ENCODE peak calls at places on chromosomes 3 and 15, in ten cellular contexts. M is AG10803; D is dorsolateral prefrontal cortex; I is LNCaP clone FGC; J is heart right ventricle; W is colonic mucosa; E is CD8-positive, alpha-beta T cell; L is IMR-90; G is effector memory CD4-positive, alpha-beta T cell; Z is left ventricle myocardium inferior. X is an unnamed sample.

GRCh38 chr3:197599089-197599765 is 43.5 kb upstream of the BDH1 start:
- DNase-seq in L (peak), W (peak), J (peak), Z (peak), E (peak), I (peak), M (peak), G (peak), D (peak), X (peak)

GRCh38 chr15:90086868-90087268 is 15.4 kb downstream of the IDH2 start:
- DNase-seq in W (peak), D (no peak), E (peak), Z (no peak), J (no peak), M (peak), I (no peak), G (no peak), L (peak), X (peak)

GRCh38 chr3:80035021-80035420 is 267.2 kb upstream of the ROBO1 start:
- DNase-seq in J (no peak), L (no peak), M (no peak), W (no peak), Z (no peak), D (no peak), E (no peak), I (no peak), G (no peak), X (no peak)

GRCh38 chr15:70324001-70324974 is 226.6 kb upstream of the TLE3 start:
- DNase-seq in E (no peak), W (peak), J (no peak), G (no peak), Z (no peak), I (peak), D (no peak), M (peak), L (peak), X (no peak)

GRCh38 chr3:59006791-59007517 is 42.9 kb downstream of the CFAP20DC start:
- DNase-seq in E (no peak), I (no peak), G (no peak), D (no peak), J (peak), M (peak), W (no peak), Z (peak), L (peak), X (no peak)

GRCh38 chr3:74390121-74390870 is 224.2 kb downstream of the CNTN3 start:
- DNase-seq in D (no peak), W (no peak), I (no peak), M (peak), L (no peak), J (no peak), G (no peak), E (no peak), Z (no peak), X (no peak)

GRCh38 chr3:70110066-70110465 is 110.5 kb downstream of the SAMMSON start:
- DNase-seq in L (no peak), Z (no peak), M (no peak), G (no peak), D (no peak), W (no peak), I (no peak), J (no peak), E (no peak), X (no peak)

GRCh38 chr15:57440799-57441198 is 64.5 kb downstream of the CGNL1 start:
- DNase-seq in M (peak), D (no peak), Z (no peak), L (peak), G (no peak), W (no peak), I (no peak), E (no peak), J (no peak), X (no peak)

GRCh38 chr3:193773266-193774183 is 180.5 kb downstream of the OPA1 start:
- DNase-seq in Z (no peak), W (no peak), D (no peak), E (no peak), G (no peak), J (no peak), L (no peak), M (no peak), I (no peak), X (no peak)

GRCh38 chr3:24678441-24678865 is 183.8 kb upstream of the THRB start:
- DNase-seq in J (no peak), W (no peak), M (peak), G (no peak), Z (no peak), I (no peak), D (no peak), L (peak), E (no peak), X (peak)

GRCh38 chr15:57251941-57252340 is 124.4 kb upstream of the CGNL1 start:
- DNase-seq in M (peak), L (peak), J (no peak), W (no peak), G (no peak), E (no peak), Z (no peak), I (no peak), D (no peak), X (no peak)

GRCh38 chr3:138479355-138479964 is 45.0 kb downstream of the ESYT3 start:
- DNase-seq in M (peak), G (no peak), J (no peak), I (no peak), Z (no peak), W (peak), D (no peak), E (no peak), L (peak), X (peak)

GRCh38 chr15:75151214-75152128 is 50.2 kb upstream of the C15orf39 start:
- DNase-seq in L (no peak), G (no peak), J (no peak), Z (no peak), D (no peak), I (no peak), M (no peak), E (no peak), W (no peak), X (no peak)

GRCh38 chr3:115658337-115659181 is 35.2 kb downstream of the GAP43 start:
- DNase-seq in E (peak), I (no peak), W (peak), J (peak), M (peak), Z (peak), D (peak), L (peak), G (peak), X (peak)

GRCh38 chr3:44842376-44842775 is 19.3 kb upstream of the TMEM42 start:
- DNase-seq in G (no peak), E (no peak), M (no peak), I (no peak), Z (no peak), D (no peak), J (no peak), L (no peak), W (no peak), X (no peak)

GRCh38 chr15:51299187-51300015 is 39.0 kb downstream of the CYP19A1 start:
- DNase-seq in M (no peak), J (no peak), L (no peak), W (no peak), Z (no peak), E (no peak), I (no peak), D (no peak), G (no peak), X (no peak)

GRCh38 chr3:129605593-129606521 is 619 bp downstream of the PLXND1 start:
- DNase-seq in D (no peak), Z (peak), E (peak), I (no peak), J (peak), W (no peak), M (peak), G (no peak), L (peak), X (peak)

GRCh38 chr15:38565287-38565670 is 665 bp upstream of the RASGRP1 start:
- DNase-seq in I (no peak), L (no peak), M (no peak), D (no peak), G (no peak), E (no peak), J (no peak), Z (no peak), W (no peak), X (no peak)

GRCh38 chr3:167163580-167163979 is 216.5 kb downstream of the ZBBX start:
- DNase-seq in J (no peak), Z (no peak), I (no peak), D (no peak), W (no peak), G (no peak), E (no peak), L (no peak), M (no peak), X (no peak)

GRCh38 chr3:118803096-118803476 is 231.6 kb downstream of the IGSF11 start:
- DNase-seq in G (no peak), D (no peak), E (no peak), I (no peak), M (no peak), Z (no peak), J (no peak), W (no peak), L (no peak), X (no peak)

GRCh38 chr3:11711826-11712225 is 68.1 kb upstream of the VGLL4 start:
- DNase-seq in E (no peak), I (no peak), Z (no peak), W (no peak), L (no peak), M (peak), J (no peak), D (peak), G (no peak), X (no peak)

GRCh38 chr3:178275793-178276192 is 260.4 kb upstream of the KCNMB2 start:
- DNase-seq in M (peak), L (no peak), Z (no peak), D (no peak), G (no peak), E (no peak), W (no peak), I (no peak), J (no peak), X (no peak)

GRCh38 chr15:67641453-67641852 is 99.0 kb downstream of the MAP2K5 start:
- DNase-seq in M (no peak), Z (no peak), I (no peak), L (no peak), J (no peak), D (no peak), E (no peak), W (no peak), G (no peak), X (no peak)

GRCh38 chr3:17014734-17015133 is 130.0 kb downstream of the PLCL2 start:
- DNase-seq in J (no peak), D (no peak), M (no peak), Z (no peak), E (no peak), G (no peak), W (no peak), L (no peak), I (no peak), X (no peak)

GRCh38 chr3:119647177-119647576 is 13.2 kb downstream of the POPDC2 start:
- DNase-seq in D (no peak), J (no peak), L (no peak), G (no peak), Z (no peak), I (no peak), M (no peak), W (no peak), E (no peak), X (no peak)

DNA sequence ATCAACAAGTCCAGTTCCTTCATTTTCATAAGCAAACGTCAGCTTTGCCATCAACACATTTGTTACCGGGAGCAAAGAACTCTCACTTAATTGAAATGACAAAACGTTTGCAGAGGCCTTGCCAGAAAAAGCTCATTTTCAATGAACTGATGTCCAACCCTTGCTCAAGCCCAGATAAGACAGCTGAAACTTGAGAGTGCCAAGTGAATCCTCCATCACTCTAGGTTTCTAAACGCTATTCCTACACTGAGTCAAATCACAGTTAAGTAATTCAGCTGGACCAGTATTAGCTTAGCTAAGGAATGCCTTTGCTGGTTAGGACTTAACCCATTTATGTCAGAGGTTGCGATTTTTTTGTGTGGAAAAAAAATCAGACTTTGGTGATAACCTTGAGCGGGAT is 11.5 kb downstream of the CHSY1 start:
- DNase-seq in E (no peak), J (no peak), M (peak), L (peak), D (no peak), G (no peak), I (no peak), W (no peak), Z (no peak), X (no peak)
- H3K4me3 ChIP-seq in E (no peak), J (no peak), M (no peak), L (no peak), D (no peak), G (no peak), I (no peak), W (no peak), Z (no peak), X (no peak)

GRCh38 chr3:100994809-100995208 is 1.6 kb upstream of the ABI3BP start:
- DNase-seq in W (no peak), E (no peak), L (no peak), J (no peak), I (no peak), G (no peak), D (no peak), M (no peak), Z (no peak), X (no peak)

GRCh38 chr3:100988080-100988479 is 5.1 kb downstream of the ABI3BP start:
- DNase-seq in D (no peak), L (no peak), I (peak), W (no peak), J (no peak), M (no peak), Z (no peak), E (no peak), G (no peak), X (no peak)

GRCh38 chr3:100994187-100994586 is 966 bp upstream of the ABI3BP start:
- DNase-seq in L (no peak), J (no peak), G (no peak), D (no peak), E (no peak), M (no peak), I (no peak), W (no peak), Z (no peak), X (no peak)

GRCh38 chr3:100992086-100993033 is 861 bp downstream of the ABI3BP start:
- DNase-seq in W (peak), E (no peak), L (peak), G (no peak), Z (no peak), D (no peak), M (peak), J (no peak), I (peak), X (no peak)

DNA sequence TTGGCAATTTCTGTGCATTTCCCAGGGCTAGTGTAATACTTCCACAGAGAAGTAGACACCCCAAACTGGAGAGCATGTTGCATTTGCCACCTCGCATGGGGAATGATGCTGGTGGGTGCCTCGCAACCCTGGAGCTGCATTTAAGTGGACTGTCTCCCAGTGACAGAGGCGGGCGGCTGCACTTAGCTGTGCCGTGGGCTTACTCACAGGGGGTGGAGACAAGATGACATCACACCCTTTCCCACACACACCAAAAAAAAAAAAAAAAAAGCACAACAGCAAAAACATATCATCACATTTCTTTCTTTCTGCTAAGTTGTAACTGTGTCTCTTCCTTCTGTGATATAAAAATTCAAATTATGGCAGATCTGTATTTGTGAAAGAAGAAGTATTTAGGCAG is at the start of gene ABI3BP:
- DNase-seq in D (peak), I (no peak), Z (peak), E (no peak), L (peak), W (peak), M (peak), G (no peak), J (peak), X (no peak)
- H3K4me3 ChIP-seq in D (no peak), I (peak), Z (peak), E (no peak), L (peak), W (peak), M (peak), G (no peak), J (peak), X (no peak)

GRCh38 chr15:96199111-96199510 is 131.4 kb upstream of the NR2F2 start:
- DNase-seq in J (no peak), W (no peak), I (no peak), G (no peak), D (no peak), E (no peak), Z (no peak), L (no peak), M (no peak), X (no peak)
- H3K4me3 ChIP-seq in J (no peak), W (no peak), I (no peak), G (no peak), D (no peak), E (no peak), Z (no peak), L (no peak), M (no peak), X (no peak)

DNA sequence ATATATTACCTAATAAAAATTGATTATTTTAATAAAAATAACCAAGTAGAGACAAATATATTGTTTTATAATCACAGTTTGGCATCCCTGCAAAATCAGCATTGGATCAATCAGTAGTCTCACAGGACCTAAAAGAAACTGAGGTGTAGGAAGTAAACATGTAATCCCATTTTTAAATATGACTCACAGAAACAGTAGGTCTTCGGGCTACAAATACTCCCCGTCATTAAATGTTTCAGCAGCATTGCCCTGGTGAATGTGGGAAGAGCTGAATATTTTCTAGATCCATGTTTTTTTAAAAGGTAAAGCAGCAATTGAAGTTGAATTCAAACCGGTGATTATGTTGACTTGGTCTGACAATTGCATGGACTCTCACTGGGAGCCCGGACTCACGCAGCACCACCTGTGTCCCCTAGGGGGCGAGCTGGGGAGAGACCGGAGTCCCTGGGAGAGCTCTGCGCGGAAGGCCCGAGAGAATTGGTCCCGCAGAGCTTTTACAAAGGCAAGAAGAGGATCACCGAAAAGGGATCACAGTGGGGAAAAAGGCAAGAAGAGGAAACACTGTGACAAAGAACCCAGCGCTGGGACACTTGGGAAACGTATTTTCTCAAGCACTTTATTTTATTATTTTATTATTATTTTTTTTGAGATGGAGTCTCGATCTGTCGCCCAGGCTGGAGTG is 17.2 kb upstream of the USP3 start:
- DNase-seq in D (peak), G (peak), W (peak), E (peak), M (peak), L (peak), J (peak), I (no peak), Z (peak), X (peak)
- H3K4me3 ChIP-seq in D (no peak), G (no peak), W (no peak), E (no peak), M (no peak), L (no peak), J (no peak), I (no peak), Z (peak), X (no peak)

GRCh38 chr3:32428092-32429068 is 36.7 kb downstream of the CMTM7 start:
- DNase-seq in L (no peak), M (no peak), I (no peak), Z (no peak), J (no peak), G (peak), E (peak), W (peak), D (no peak), X (peak)
- H3K4me3 ChIP-seq in L (no peak), M (no peak), I (no peak), Z (no peak), J (no peak), G (peak), E (peak), W (no peak), D (no peak), X (no peak)

DNA sequence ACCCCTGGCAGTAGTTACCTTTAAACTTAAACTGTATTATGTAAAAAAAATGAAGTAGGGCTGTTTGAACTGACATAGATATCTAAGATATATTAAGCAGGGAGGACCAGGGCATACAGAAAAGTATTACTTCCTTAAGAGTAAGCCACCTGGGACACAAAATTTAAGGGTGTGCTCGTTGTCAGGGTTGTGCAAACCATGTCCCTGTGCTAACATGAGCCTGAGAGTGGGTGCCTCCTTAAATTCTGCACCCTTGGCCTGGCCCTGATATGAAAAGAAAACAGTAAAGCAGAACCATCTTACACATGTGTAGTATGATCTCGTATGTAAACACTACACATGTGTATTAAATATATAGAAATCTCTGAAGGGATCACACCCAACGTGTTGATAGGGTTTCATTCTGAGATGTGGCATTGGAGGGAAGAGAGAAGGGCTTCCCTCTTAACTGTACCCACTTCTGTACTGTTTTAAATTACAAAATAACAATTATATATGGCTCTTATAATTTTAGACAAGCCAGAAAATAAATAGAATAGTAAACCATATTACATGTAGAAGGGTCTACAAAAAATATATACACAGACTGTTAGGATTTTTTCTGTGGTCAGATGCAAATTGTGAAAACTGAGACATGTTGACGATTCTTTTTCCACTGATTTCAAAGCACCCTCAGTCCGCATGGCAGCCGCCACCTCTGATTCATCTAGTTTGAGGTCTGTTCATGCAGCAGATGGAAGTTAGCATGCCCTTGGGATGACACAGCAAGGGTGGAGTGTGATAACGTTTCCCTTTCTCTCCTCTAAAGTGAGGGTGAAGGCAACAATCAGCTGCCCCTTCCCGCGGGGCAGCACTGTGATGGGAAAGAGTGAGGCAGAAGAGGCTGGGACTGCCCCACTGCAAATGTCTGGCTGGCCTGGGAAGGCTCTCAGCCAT is 400.9 kb upstream of the PROK2 start:
- DNase-seq in M (peak), Z (no peak), E (no peak), J (no peak), G (no peak), I (no peak), W (no peak), L (peak), D (no peak), X (no peak)
- H3K4me3 ChIP-seq in M (no peak), Z (no peak), E (no peak), J (no peak), G (no peak), I (no peak), W (no peak), L (no peak), D (no peak), X (no peak)

DNA sequence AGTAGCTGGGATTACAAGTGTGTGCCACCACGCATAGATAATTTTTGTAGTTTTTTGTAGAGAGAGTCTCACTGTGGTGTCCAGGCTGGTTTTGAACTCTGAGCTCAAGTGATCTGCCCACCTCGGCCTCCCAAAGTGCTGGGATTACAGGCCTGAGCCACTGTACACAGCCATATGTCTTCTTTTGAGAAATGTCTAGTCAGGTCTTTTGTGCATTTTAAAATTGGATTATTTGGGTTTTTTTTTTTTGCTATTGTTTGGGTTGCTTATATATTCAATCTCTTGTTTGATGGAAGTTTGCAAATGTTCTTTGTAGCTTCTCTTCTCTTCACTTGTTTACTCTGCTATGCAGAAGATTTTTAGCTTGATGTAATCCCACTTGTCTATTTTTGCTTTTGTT is 6.2 kb upstream of the ARPP19 start:
- DNase-seq in G (no peak), D (no peak), I (no peak), E (no peak), M (no peak), W (no peak), Z (no peak), J (no peak), L (no peak), X (no peak)
- H3K4me3 ChIP-seq in G (no peak), D (no peak), I (no peak), E (no peak), M (no peak), W (no peak), Z (no peak), J (no peak), L (no peak), X (no peak)